ENCODE peak calls at places on chromosomes 6 and 20, in six cellular contexts. N is ovary, Y is brain microvascular endothelial cell, P is fibroblast of the aortic adventitia, F is tibial artery, Z is mucosa of descending colon. B is an unnamed sample.

GRCh38 chr20:47501117-47501482 is 587 bp upstream of the NCOA3 start:
- DNase-seq in Z (no peak), P (peak), Y (no peak), F (no peak), N (no peak), B (peak)

GRCh38 chr6:151681426-151682059 is 125.9 kb upstream of the ESR1 start:
- DNase-seq in P (peak), Y (no peak), N (peak), Z (peak), F (no peak), B (peak)

GRCh38 chr20:41234546-41234945 is 83.0 kb downstream of the ZHX3 start:
- DNase-seq in P (no peak), F (peak), Y (no peak), N (no peak), Z (no peak), B (no peak)

GRCh38 chr20:21155268-21155667 is 29.4 kb downstream of the KIZ start:
- DNase-seq in N (no peak), P (no peak), Y (no peak), F (no peak), Z (no peak), B (no peak)

GRCh38 chr20:23242556-23243180 is 107.9 kb upstream of the NXT1 start:
- DNase-seq in Z (no peak), N (no peak), P (no peak), Y (no peak), F (no peak), B (no peak)

GRCh38 chr6:127879685-127880084 is 21.2 kb downstream of the THEMIS start:
- DNase-seq in P (peak), Y (peak), N (peak), Z (no peak), F (no peak), B (peak)

GRCh38 chr20:41005361-41005729 is 23.3 kb upstream of the TOP1 start:
- DNase-seq in F (peak), Y (peak), P (peak), Z (peak), N (peak), B (peak)

GRCh38 chr6:1589208-1589607 is 20.5 kb upstream of the FOXC1 start:
- DNase-seq in F (no peak), P (no peak), Y (no peak), N (no peak), Z (peak), B (no peak)

GRCh38 chr6:35082046-35082732 is 59.0 kb downstream of the TCP11 start:
- DNase-seq in Z (no peak), Y (no peak), P (no peak), F (no peak), N (no peak), B (no peak)

GRCh38 chr6:148200302-148200701 is 142.3 kb upstream of the SASH1 start:
- DNase-seq in Y (no peak), P (no peak), Z (no peak), F (no peak), N (peak), B (no peak)

GRCh38 chr6:69090132-69090531 is 455.1 kb downstream of the ADGRB3 start:
- DNase-seq in F (no peak), Z (no peak), P (peak), N (no peak), Y (peak), B (peak)

GRCh38 chr6:132715204-132715603 is 1.3 kb upstream of the VNN1 start:
- DNase-seq in F (peak), N (peak), Z (peak), Y (peak), P (peak), B (peak)

GRCh38 chr6:32982084-32982701 is 13.8 kb downstream of the BRD2 start:
- DNase-seq in Z (no peak), N (no peak), Y (no peak), P (no peak), F (no peak), B (peak)

GRCh38 chr6:57173056-57173885 is 1.1 kb downstream of the BAG2 start:
- DNase-seq in Z (peak), P (peak), Y (no peak), F (no peak), N (no peak), B (no peak)

GRCh38 chr6:69398729-69399128 is 398.1 kb downstream of the LMBRD1 start:
- DNase-seq in Z (no peak), Y (no peak), P (no peak), N (no peak), F (no peak), B (no peak)

GRCh38 chr6:149859368-149859767 is 4.8 kb downstream of the LRP11 start:
- DNase-seq in Z (no peak), P (peak), N (no peak), Y (peak), F (no peak), B (no peak)

GRCh38 chr6:158499601-158500000 is 60.3 kb upstream of the TMEM181 start:
- DNase-seq in P (no peak), N (no peak), F (no peak), Y (no peak), Z (no peak), B (no peak)

GRCh38 chr20:16069416-16070010 is 503.7 kb downstream of the KIF16B start:
- DNase-seq in Z (no peak), Y (no peak), F (no peak), N (no peak), P (no peak), B (no peak)

GRCh38 chr6:124868476-124868875 is 93.8 kb upstream of the RNF217 start:
- DNase-seq in P (peak), N (no peak), F (no peak), Y (peak), Z (no peak), B (no peak)

GRCh38 chr6:157265630-157266029 is 57.7 kb downstream of the TMEM242 start:
- DNase-seq in P (no peak), F (no peak), Y (no peak), N (no peak), Z (no peak), B (no peak)

GRCh38 chr20:16241911-16242310 is 331.3 kb downstream of the KIF16B start:
- DNase-seq in P (no peak), N (no peak), F (no peak), Y (peak), Z (no peak), B (no peak)

GRCh38 chr20:7214081-7214740 is 446.7 kb downstream of the BMP2 start:
- DNase-seq in F (no peak), Y (no peak), Z (no peak), P (no peak), N (no peak), B (no peak)

GRCh38 chr6:155026366-155027045 is 31.4 kb downstream of the TIAM2 start:
- DNase-seq in F (peak), P (peak), Y (peak), N (peak), Z (no peak), B (peak)

GRCh38 chr6:99185525-99185924 is 163.9 kb downstream of the FAXC start:
- DNase-seq in N (no peak), P (no peak), Z (no peak), F (no peak), Y (no peak), B (no peak)

GRCh38 chr6:7979831-7980230 is 69.2 kb upstream of the TXNDC5 start:
- DNase-seq in Z (no peak), N (no peak), F (no peak), Y (no peak), P (no peak), B (peak)

GRCh38 chr20:61487346-61488022 is 235.4 kb downstream of the CDH4 start:
- DNase-seq in N (no peak), Z (no peak), Y (no peak), P (peak), F (no peak), B (peak)

GRCh38 chr6:163404825-163405265 is 9.7 kb upstream of the QKI start:
- DNase-seq in F (peak), P (no peak), Z (peak), N (no peak), Y (no peak), B (peak)

GRCh38 chr6:142322066-142322465 is 20.3 kb downstream of the ADGRG6 start:
- DNase-seq in P (no peak), Z (no peak), N (no peak), Y (no peak), F (no peak), B (no peak)

GRCh38 chr6:151679081-151679480 is 128.4 kb upstream of the ESR1 start:
- DNase-seq in F (no peak), Z (no peak), P (peak), N (no peak), Y (peak), B (peak)

GRCh38 chr6:111382476-111383294 is 100.3 kb downstream of the REV3L start:
- DNase-seq in N (no peak), P (peak), Z (no peak), F (no peak), Y (no peak), B (no peak)

GRCh38 chr6:123352279-123352678 is 284.5 kb downstream of the TRDN start:
- DNase-seq in N (no peak), Y (no peak), F (no peak), Z (no peak), P (no peak), B (no peak)

GRCh38 chr6:128057541-128058335 is 156.9 kb upstream of the THEMIS start:
- DNase-seq in N (no peak), F (no peak), Z (no peak), P (peak), Y (peak), B (peak)

GRCh38 chr6:108074359-108075144 is at the start of gene OSTM1:
- DNase-seq in F (peak), Y (peak), N (peak), P (peak), Z (peak), B (peak)

GRCh38 chr20:38221041-38221589 is 39.4 kb downstream of the KIAA1755 start:
- DNase-seq in F (peak), Y (no peak), N (peak), Z (peak), P (peak), B (peak)

GRCh38 chr20:37803476-37804307 is 99.2 kb upstream of the VSTM2L start:
- DNase-seq in Y (no peak), F (no peak), P (no peak), Z (no peak), N (no peak), B (no peak)

DNA sequence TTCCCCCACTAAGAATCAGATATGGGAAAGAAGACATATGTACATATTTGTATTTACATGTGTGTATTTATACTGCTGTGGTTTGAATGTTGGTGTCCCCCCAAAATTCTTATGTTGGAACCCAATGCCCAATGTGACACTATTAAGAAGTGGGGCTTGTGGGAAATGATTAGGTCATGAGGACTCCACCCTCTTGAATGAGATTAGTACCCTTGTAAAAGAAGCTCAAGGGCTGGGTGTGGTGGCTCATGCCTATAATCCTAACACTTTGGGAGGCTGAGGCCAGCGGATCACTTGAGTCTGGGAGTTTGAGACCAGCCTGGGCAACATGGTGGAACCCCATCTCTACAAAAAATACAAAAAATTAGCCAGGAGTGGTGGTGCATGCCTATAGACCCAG is 3.9 kb upstream of the SMIM13 start:
- DNase-seq in Z (no peak), Y (no peak), P (no peak), F (no peak), N (no peak), B (no peak)
- TF ChIP-seq CTCF in Z (no peak), Y (no peak), P (no peak), F (no peak), N (no peak), B (no peak)

GRCh38 chr6:6856538-6857523 is 250.9 kb upstream of the RREB1 start:
- DNase-seq in Y (peak), F (peak), Z (peak), N (no peak), P (peak), B (peak)
- H3K4me3 ChIP-seq in Y (no peak), F (no peak), Z (no peak), N (no peak), P (no peak), B (no peak)

DNA sequence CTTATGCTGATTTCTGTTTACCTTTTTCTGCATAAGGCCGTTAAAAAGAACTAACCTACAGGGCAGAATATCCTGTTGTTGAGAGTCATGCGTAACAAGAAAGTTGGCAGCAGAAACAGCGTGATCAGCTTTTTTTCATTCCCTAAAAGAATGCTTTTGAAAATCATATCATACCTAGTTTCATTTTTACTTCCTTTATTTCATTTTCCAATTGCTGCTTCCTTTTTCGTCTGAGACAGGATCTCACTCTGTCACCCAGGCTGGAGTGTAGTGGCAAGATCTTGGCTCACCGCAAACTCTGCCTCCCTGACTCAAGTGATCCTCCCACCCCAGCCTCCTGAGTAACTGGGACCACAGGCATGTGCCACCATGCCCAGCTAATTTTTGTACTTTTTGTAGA is 4.1 kb downstream of the CALHM6 start:
- DNase-seq in F (no peak), Y (no peak), Z (peak), P (no peak), N (no peak), B (no peak)
- TF ChIP-seq CTCF in F (no peak), Y (no peak), Z (no peak), P (no peak), N (no peak), B (no peak)

DNA sequence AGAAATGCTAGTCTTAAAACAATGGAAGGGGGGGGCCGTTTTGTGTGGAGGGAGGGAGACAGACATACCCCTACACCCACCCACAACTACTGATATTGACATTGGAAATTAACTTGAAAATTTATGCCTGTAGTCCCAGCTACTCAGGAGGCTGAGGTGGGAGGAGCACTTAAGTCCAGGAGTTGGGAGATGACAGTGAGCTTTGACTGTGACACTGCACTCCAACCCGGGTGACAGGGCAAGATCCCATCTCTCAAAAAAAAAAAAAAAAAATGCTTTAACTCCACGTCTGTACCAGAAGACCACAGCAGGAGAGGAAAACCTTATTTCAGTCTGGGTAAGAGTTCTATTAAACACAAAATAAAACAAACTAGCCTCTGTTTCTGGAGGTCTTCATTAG is 2.2 kb downstream of the TBC1D20 start:
- DNase-seq in F (no peak), N (no peak), Z (no peak), P (no peak), Y (no peak), B (no peak)
- H3K4me3 ChIP-seq in F (no peak), N (no peak), Z (no peak), P (peak), Y (no peak), B (peak)

GRCh38 chr6:3796396-3796795 is 44.9 kb upstream of the PXDC1 start:
- DNase-seq in Z (no peak), F (no peak), N (no peak), Y (no peak), P (no peak), B (no peak)
- TF ChIP-seq CTCF in Z (no peak), F (no peak), N (no peak), Y (no peak), P (no peak), B (no peak)

GRCh38 chr20:59159091-59159821 is 4.4 kb upstream of the ZNF831 start:
- DNase-seq in P (no peak), Z (no peak), Y (no peak), N (no peak), F (no peak), B (no peak)
- H3K4me3 ChIP-seq in P (no peak), Z (no peak), Y (no peak), N (no peak), F (no peak), B (no peak)

GRCh38 chr20:25540273-25540672 is 45.1 kb downstream of the NINL start:
- DNase-seq in Y (no peak), Z (peak), P (no peak), N (no peak), F (no peak), B (peak)
- TF ChIP-seq CTCF in Y (peak), Z (no peak), P (peak), N (peak), F (peak), B (peak)

DNA sequence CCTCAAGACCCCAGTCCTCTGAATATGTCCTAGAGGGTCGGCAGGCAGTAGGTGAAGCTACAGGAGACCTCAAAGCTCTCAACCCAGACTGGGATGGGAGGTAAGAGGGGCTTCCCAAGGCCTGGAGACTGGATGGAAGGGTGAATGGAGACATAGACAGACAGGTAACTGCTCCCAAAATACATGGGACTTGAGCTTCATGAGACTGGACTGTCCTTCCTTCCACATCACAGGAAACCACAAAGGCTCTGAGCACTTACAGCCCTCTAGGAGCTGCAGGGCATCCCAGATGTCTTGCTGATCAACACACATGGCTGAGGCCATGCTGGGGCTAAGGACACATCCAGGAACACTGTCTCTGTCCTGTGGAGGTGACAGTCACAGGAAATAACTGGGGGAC is 11.6 kb downstream of the HSPA12B start:
- DNase-seq in F (no peak), P (no peak), Z (no peak), N (no peak), Y (no peak), B (no peak)
- H3K4me3 ChIP-seq in F (no peak), P (no peak), Z (no peak), N (no peak), Y (no peak), B (no peak)

GRCh38 chr20:51900443-51900842 is 98.1 kb upstream of the SALL4 start:
- DNase-seq in P (no peak), N (no peak), F (no peak), Z (no peak), Y (no peak), B (no peak)
- TF ChIP-seq CTCF in P (no peak), N (no peak), F (no peak), Z (no peak), Y (no peak), B (no peak)

B was measured in AG10803.